ENCODE peak calls at places on chromosomes 1 and 21, in eight cellular contexts. R is OCI-LY7, U is AG10803, M is fibroblast of pulmonary artery, S is Caco-2, L is spleen, N is cardiac fibroblast, W is MCF 10A. G is an unnamed sample.

GRCh38 chr1:15579683-15580047 is 5.2 kb downstream of the AGMAT start:
- DNase-seq in R (peak; percentile 41), U (no peak), M (no peak), S (no peak), L (no peak), N (no peak), W (no peak), G (peak; percentile 58)

GRCh38 chr1:103275725-103276124 is 167.4 kb upstream of the COL11A1 start:
- DNase-seq in R (no peak), U (peak; percentile 37), M (no peak), S (no peak), L (no peak), N (no peak), W (no peak), G (no peak)

GRCh38 chr21:44939532-44940115 is at the start of gene SLX9:
- DNase-seq in R (peak; percentile 90), U (peak; percentile 76), M (peak; percentile 78), S (peak; percentile 87), L (peak; percentile 95), N (peak; percentile 73), W (peak; percentile 77), G (peak; percentile 95)

GRCh38 chr1:179545316-179545715 is 30.4 kb downstream of the NPHS2 start:
- DNase-seq in R (no peak), U (no peak), M (peak; percentile 29), S (no peak), L (no peak), N (no peak), W (no peak), G (no peak)

GRCh38 chr1:25135903-25136302 is 96.4 kb downstream of the SYF2 start:
- DNase-seq in R (no peak), U (no peak), M (no peak), S (no peak), L (no peak), N (no peak), W (no peak), G (no peak)

GRCh38 chr1:156641761-156642264 is at the start of gene BCAN:
- DNase-seq in R (no peak), U (no peak), M (peak; percentile 31), S (no peak), L (no peak), N (no peak), W (no peak), G (peak; percentile 74)

GRCh38 chr1:2921970-2922686 is 99.1 kb upstream of the ACTRT2 start:
- DNase-seq in R (peak; percentile 15), U (no peak), M (no peak), S (peak; percentile 26), L (no peak), N (no peak), W (no peak), G (no peak)

GRCh38 chr21:26067836-26068401 is 102.7 kb downstream of the APP start:
- DNase-seq in R (no peak), U (no peak), M (peak; percentile 31), S (no peak), L (no peak), N (no peak), W (no peak), G (peak; percentile 17)

GRCh38 chr1:179231923-179232322 is 2.4 kb upstream of the ABL2 start:
- DNase-seq in R (no peak), U (peak; percentile 21), M (no peak), S (no peak), L (no peak), N (peak; percentile 48), W (no peak), G (no peak)

GRCh38 chr1:106080608-106081325 is 975.7 kb upstream of the PRMT6 start:
- DNase-seq in R (no peak), U (no peak), M (no peak), S (no peak), L (peak; percentile 72), N (no peak), W (no peak), G (no peak)

GRCh38 chr1:231020139-231020601 is 19.9 kb downstream of the FAM89A start:
- DNase-seq in R (no peak), U (no peak), M (peak; percentile 31), S (no peak), L (no peak), N (peak; percentile 36), W (peak; percentile 96), G (no peak)

GRCh38 chr1:166090244-166090643 is 76.6 kb downstream of the FAM78B start:
- DNase-seq in R (no peak), U (no peak), M (no peak), S (no peak), L (no peak), N (peak; percentile 2), W (no peak), G (no peak)

GRCh38 chr21:45073301-45074047 is 906 bp upstream of the ADARB1 start:
- DNase-seq in R (peak; percentile 13), U (peak; percentile 15), M (no peak), S (peak; percentile 87), L (peak; percentile 86), N (peak; percentile 25), W (peak; percentile 19), G (peak; percentile 55)

GRCh38 chr1:110387048-110387748 is 3.6 kb downstream of the SLC16A4 start:
- DNase-seq in R (no peak), U (no peak), M (no peak), S (no peak), L (no peak), N (no peak), W (no peak), G (no peak)

GRCh38 chr1:20725189-20726106 is 7.1 kb downstream of the SH2D5 start:
- DNase-seq in R (no peak), U (peak; percentile 55), M (peak; percentile 48), S (no peak), L (no peak), N (peak; percentile 73), W (peak; percentile 54), G (no peak)

GRCh38 chr1:209696673-209697072 is 8.0 kb upstream of the HSD11B1 start:
- DNase-seq in R (no peak), U (no peak), M (no peak), S (no peak), L (no peak), N (no peak), W (no peak), G (no peak)

GRCh38 chr1:32101233-32101681 is 6.6 kb upstream of the KPNA6 start:
- DNase-seq in R (no peak), U (peak; percentile 74), M (peak; percentile 55), S (peak; percentile 2), L (peak; percentile 7), N (peak; percentile 72), W (peak; percentile 51), G (no peak)

GRCh38 chr1:168032048-168032447 is 95.2 kb upstream of the MPC2 start:
- DNase-seq in R (no peak), U (no peak), M (no peak), S (no peak), L (no peak), N (no peak), W (no peak), G (peak; percentile 35)
- TF ChIP-seq CTCF in R (no peak), U (no peak), M (no peak), S (no peak), L (no peak), N (no peak), W (no peak), G (no peak)

GRCh38 chr1:45644661-45645060 is 20.8 kb upstream of the CCDC17 start:
- DNase-seq in R (peak; percentile 65), U (no peak), M (no peak), S (no peak), L (no peak), N (no peak), W (no peak), G (no peak)

GRCh38 chr1:45647248-45648021 is 23.6 kb upstream of the CCDC17 start:
- DNase-seq in R (no peak), U (no peak), M (peak; percentile 90), S (no peak), L (no peak), N (peak; percentile 74), W (no peak), G (no peak)

GRCh38 chr1:45643341-45643740 is 19.5 kb upstream of the CCDC17 start:
- DNase-seq in R (no peak), U (no peak), M (no peak), S (no peak), L (no peak), N (no peak), W (no peak), G (no peak)

GRCh38 chr1:45640293-45640692 is 16.4 kb upstream of the CCDC17 start:
- DNase-seq in R (no peak), U (peak; percentile 24), M (no peak), S (no peak), L (no peak), N (no peak), W (no peak), G (no peak)

GRCh38 chr1:45643978-45644377 is 20.1 kb upstream of the CCDC17 start:
- DNase-seq in R (peak; percentile 44), U (no peak), M (no peak), S (peak; percentile 12), L (no peak), N (no peak), W (no peak), G (no peak)
- TF ChIP-seq CTCF in R (peak; percentile 67), U (no peak), M (no peak), S (no peak), L (no peak), N (peak; percentile 4), W (no peak), G (no peak)

GRCh38 chr1:63147783-63148182 is 174.6 kb upstream of the FOXD3 start:
- DNase-seq in R (no peak), U (no peak), M (no peak), S (no peak), L (no peak), N (no peak), W (no peak), G (no peak)
- TF ChIP-seq CTCF in R (no peak), U (no peak), M (no peak), S (no peak), L (no peak), N (no peak), W (no peak), G (no peak)

DNA sequence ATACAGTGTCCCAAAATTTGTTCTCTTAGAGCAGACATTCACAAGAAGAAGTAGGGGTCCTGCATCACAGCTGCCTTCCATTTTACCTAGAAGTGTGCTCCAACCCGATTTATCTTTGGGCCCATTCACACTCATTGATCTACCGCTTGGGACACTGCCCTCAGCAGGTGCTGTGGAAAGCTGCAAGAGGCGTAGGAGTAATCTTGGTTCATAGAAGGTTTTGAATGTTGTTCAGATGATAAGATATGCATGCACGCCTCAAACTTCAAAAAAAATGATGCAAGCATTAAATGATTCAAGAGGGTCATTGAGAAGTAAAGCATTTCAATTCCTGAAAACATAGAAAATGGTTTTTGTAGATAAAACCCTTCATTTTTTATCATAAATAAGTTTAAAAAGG is 18.6 kb upstream of the C1orf105 start:
- DNase-seq in R (peak; percentile 22), U (no peak), M (no peak), S (no peak), L (no peak), N (no peak), W (peak; percentile 25), G (no peak)
- TF ChIP-seq CTCF in R (peak; percentile 67), U (peak; percentile 13), M (peak; percentile 29), S (peak; percentile 37), L (no peak), N (peak; percentile 18), W (peak; percentile 23), G (peak; percentile 17)

GRCh38 chr1:113676524-113676923 is 82.8 kb downstream of the PHTF1 start:
- DNase-seq in R (no peak), U (no peak), M (no peak), S (no peak), L (no peak), N (no peak), W (no peak), G (no peak)
- TF ChIP-seq CTCF in R (no peak), U (no peak), M (no peak), S (no peak), L (no peak), N (no peak), W (no peak), G (no peak)

G was measured in GM13977.